ENCODE peak calls at places on chromosomes 4 and X, in nine cellular contexts. O, M, Z, K, P, N, T, J and W are unnamed samples.

GRCh38 chr4:170109586-170110289 is 20.0 kb upstream of the AADAT start:
- DNase-seq in O (peak), M (no peak), Z (peak), K (no peak), P (no peak), N (peak), T (peak), J (no peak), W (no peak)

GRCh38 chr4:21136231-21136630 is 436.0 kb downstream of the PACRGL start:
- DNase-seq in O (no peak), M (no peak), Z (no peak), K (no peak), P (no peak), N (no peak), T (no peak), J (no peak), W (no peak)

GRCh38 chrX:112841114-112841819 is 636 bp upstream of the AMOT start:
- DNase-seq in O (peak), M (peak), Z (peak), K (peak), P (peak), N (peak), T (peak), J (peak), W (no peak)

GRCh38 chr4:70940134-70940533 is 38.0 kb downstream of the MOB1B start:
- DNase-seq in O (no peak), M (no peak), Z (peak), K (no peak), P (no peak), N (no peak), T (no peak), J (no peak), W (no peak)

GRCh38 chr4:183182873-183183725 is 84.0 kb downstream of the WWC2 start:
- DNase-seq in O (peak), M (no peak), Z (peak), K (no peak), P (no peak), N (peak), T (peak), J (no peak), W (no peak)

GRCh38 chr4:102642571-102643298 is 118.0 kb downstream of the MANBA start:
- DNase-seq in O (peak), M (no peak), Z (peak), K (no peak), P (no peak), N (peak), T (peak), J (no peak), W (no peak)

GRCh38 chr4:127783026-127783769 is 1.1 kb downstream of the HSPA4L start:
- DNase-seq in O (peak), M (peak), Z (peak), K (peak), P (peak), N (peak), T (peak), J (peak), W (peak)

GRCh38 chr4:171266666-171267065 is 546.5 kb upstream of the GALNTL6 start:
- DNase-seq in O (no peak), M (no peak), Z (peak), K (no peak), P (no peak), N (no peak), T (no peak), J (no peak), W (no peak)

GRCh38 chr4:185513489-185514181 is 21.7 kb downstream of the PDLIM3 start:
- DNase-seq in O (no peak), M (peak), Z (peak), K (no peak), P (no peak), N (no peak), T (peak), J (no peak), W (no peak)

GRCh38 chr4:53541577-53542206 is 49.6 kb downstream of the LNX1 start:
- DNase-seq in O (peak), M (no peak), Z (peak), K (no peak), P (no peak), N (peak), T (peak), J (no peak), W (no peak)